ENCODE peak calls at places on chromosomes 5 and 9, in four cellular contexts. P is mesothelial cell of epicardium, Q is left ventricle myocardium inferior, A is EL. W is an unnamed sample.

GRCh38 chr5:82164957-82165698 is 113.0 kb downstream of the RPS23 start:
- DNase-seq in P (no peak), Q (peak), A (peak), W (peak)

GRCh38 chr5:34494111-34494755 is 161.9 kb upstream of the RAI14 start:
- DNase-seq in P (no peak), Q (no peak), A (peak), W (no peak)

GRCh38 chr5:180097926-180098325 is 26.4 kb upstream of the RNF130 start:
- DNase-seq in P (no peak), Q (no peak), A (no peak), W (no peak)

GRCh38 chr9:81822967-81823366 is 105.3 kb upstream of the SPATA31D4 start:
- DNase-seq in P (no peak), Q (no peak), A (no peak), W (no peak)

GRCh38 chr5:118653926-118654325 is 334.4 kb downstream of the DTWD2 start:
- DNase-seq in P (no peak), Q (no peak), A (no peak), W (no peak)

GRCh38 chr9:4796988-4797956 is 4.5 kb downstream of the RCL1 start:
- DNase-seq in P (no peak), Q (no peak), A (peak), W (peak)

GRCh38 chr5:41925555-41925946 is 470 bp downstream of the FBXO4 start:
- DNase-seq in P (no peak), Q (peak), A (peak), W (peak)

GRCh38 chr9:33320568-33321261 is 30.4 kb downstream of the NFX1 start:
- DNase-seq in P (no peak), Q (no peak), A (peak), W (peak)

GRCh38 chr9:5879419-5880181 is 11.1 kb upstream of the MLANA start:
- DNase-seq in P (no peak), Q (no peak), A (peak), W (no peak)

GRCh38 chr5:113683211-113683610 is 169.7 kb downstream of the YTHDC2 start:
- DNase-seq in P (no peak), Q (no peak), A (no peak), W (no peak)

GRCh38 chr5:66560371-66560770 is 35.8 kb upstream of the MAST4 start:
- DNase-seq in P (no peak), Q (no peak), A (no peak), W (no peak)

GRCh38 chr9:110257097-110257955 is 1.0 kb upstream of the TXN start:
- DNase-seq in P (no peak), Q (peak), A (peak), W (peak)

GRCh38 chr5:162703914-162704313 is 636.3 kb downstream of the GABRG2 start:
- DNase-seq in P (no peak), Q (no peak), A (no peak), W (no peak)

GRCh38 chr5:141476132-141476909 is 555 bp downstream of the PCDHGC3 start:
- DNase-seq in P (peak), Q (peak), A (peak), W (peak)

GRCh38 chr5:10535237-10535530 is 28.7 kb upstream of the ANKRD33B start:
- DNase-seq in P (no peak), Q (no peak), A (no peak), W (no peak)

GRCh38 chr5:149759563-149759962 is 29.5 kb downstream of the PPARGC1B start:
- DNase-seq in P (no peak), Q (peak), A (no peak), W (no peak)

GRCh38 chr5:139648205-139649081 is at the start of gene CXXC5:
- DNase-seq in P (peak), Q (peak), A (peak), W (peak)

GRCh38 chr5:15968994-15969393 is 210.6 kb downstream of the MARCHF11 start:
- DNase-seq in P (no peak), Q (no peak), A (peak), W (no peak)

GRCh38 chr9:125462766-125463384 is 201.2 kb downstream of the GAPVD1 start:
- DNase-seq in P (no peak), Q (no peak), A (no peak), W (no peak)

GRCh38 chr9:76912631-76913275 is 6.8 kb upstream of the PRUNE2 start:
- DNase-seq in P (no peak), Q (no peak), A (peak), W (no peak)

GRCh38 chr9:132703336-132703735 is 33.1 kb downstream of the GTF3C4 start:
- DNase-seq in P (no peak), Q (no peak), A (peak), W (no peak)

GRCh38 chr5:105952875-105953274 is 1717.9 kb downstream of the EFNA5 start:
- DNase-seq in P (no peak), Q (no peak), A (no peak), W (peak)

GRCh38 chr5:32692066-32692746 is 18.9 kb upstream of the NPR3 start:
- DNase-seq in P (no peak), Q (no peak), A (peak), W (no peak)

GRCh38 chr5:53017383-53017782 is 28.2 kb downstream of the ITGA2 start:
- DNase-seq in P (no peak), Q (no peak), A (no peak), W (peak)

GRCh38 chr9:111037744-111038335 is 430 bp downstream of the LPAR1 start:
- DNase-seq in P (peak), Q (peak), A (peak), W (peak)

GRCh38 chr5:76393035-76393680 is 9.9 kb upstream of the IQGAP2 start:
- DNase-seq in P (no peak), Q (no peak), A (no peak), W (no peak)

GRCh38 chr5:88279584-88279983 is 10.9 kb upstream of the TMEM161B start:
- DNase-seq in P (no peak), Q (no peak), A (no peak), W (no peak)

GRCh38 chr5:163661358-163661757 is 155.9 kb downstream of the MAT2B start:
- DNase-seq in P (no peak), Q (no peak), A (no peak), W (no peak)

GRCh38 chr9:14326264-14326826 is 12.4 kb upstream of the NFIB start:
- DNase-seq in P (no peak), Q (no peak), A (peak), W (peak)

GRCh38 chr9:13485068-13485596 is 205.6 kb upstream of the MPDZ start:
- DNase-seq in P (no peak), Q (peak), A (peak), W (no peak)

GRCh38 chr9:134770972-134771971 is 109.3 kb upstream of the FCN2 start:
- DNase-seq in P (no peak), Q (peak), A (no peak), W (no peak)

GRCh38 chr9:107488400-107489143 is 997 bp downstream of the KLF4 start:
- DNase-seq in P (peak), Q (peak), A (peak), W (no peak)

GRCh38 chr9:133141833-133142594 is 21.0 kb upstream of the RALGDS start:
- DNase-seq in P (no peak), Q (peak), A (no peak), W (no peak)

GRCh38 chr9:72695365-72695764 is 174.0 kb downstream of the TMC1 start:
- DNase-seq in P (no peak), Q (no peak), A (no peak), W (no peak)

GRCh38 chr5:158837908-158838307 is 261.8 kb downstream of the EBF1 start:
- DNase-seq in P (no peak), Q (no peak), A (no peak), W (no peak)

GRCh38 chr5:149636861-149637246 is 55.6 kb downstream of the ARHGEF37 start:
- DNase-seq in P (peak), Q (no peak), A (peak), W (peak)

GRCh38 chr5:67510204-67510603 is 313.6 kb upstream of the CD180 start:
- DNase-seq in P (no peak), Q (no peak), A (no peak), W (no peak)